ENCODE peak calls at places on chromosome 1, in five cellular contexts. Y is IMR-90, Z is mesenchymal stem cell, Q is fibroblast of lung, O is astrocyte. G is an unnamed sample.

GRCh38 chr1:39337067-39337466 is 132.6 kb downstream of the MACF1 start:
- DNase-seq in Y (peak; percentile 11), O (no peak), Q (no peak), Z (no peak), G (no peak)

GRCh38 chr1:40921522-40921921 is 58.0 kb upstream of the CTPS1 start:
- DNase-seq in Z (no peak), O (no peak), Y (no peak), Q (no peak), G (no peak)

GRCh38 chr1:173297798-173298391 is 90.8 kb upstream of the TNFSF4 start:
- DNase-seq in Y (no peak), O (peak; percentile 60), Z (no peak), Q (peak; percentile 65), G (no peak)

GRCh38 chr1:100834779-100835645 is 59.6 kb downstream of the EXTL2 start:
- DNase-seq in Q (no peak), Z (no peak), O (no peak), Y (peak; percentile 11), G (no peak)

GRCh38 chr1:87104945-87105344 is 190.5 kb downstream of the HS2ST1 start:
- DNase-seq in Q (no peak), Y (no peak), Z (no peak), O (no peak), G (peak; percentile 13)

GRCh38 chr1:26336477-26337205 is 17.3 kb downstream of the CRYBG2 start:
- DNase-seq in Y (no peak), Z (no peak), O (no peak), Q (no peak), G (no peak)

GRCh38 chr1:12038356-12039140 is 19.2 kb downstream of the MIIP start:
- DNase-seq in Q (no peak), Y (no peak), O (no peak), Z (no peak), G (no peak)

GRCh38 chr1:17684810-17685209 is 70.3 kb upstream of the ACTL8 start:
- DNase-seq in O (no peak), Z (no peak), Q (no peak), Y (no peak), G (no peak)

GRCh38 chr1:115977481-115978258 is 1.4 kb downstream of the SLC22A15 start:
- DNase-seq in Y (no peak), Z (peak; percentile 57), O (peak; percentile 6), Q (peak; percentile 29), G (peak; percentile 76)
- H3K9ac ChIP-seq in Y (no peak overlapping the region), Z (peak overlapping the region; percentile 89), O (no peak overlapping the region), Q (no peak overlapping the region), G (peak overlapping the region; percentile 83)

GRCh38 chr1:223670458-223671159 is 5.1 kb upstream of the CAPN8 start:
- DNase-seq in Z (peak; percentile 9), O (peak; percentile 20), Y (peak; percentile 51), Q (peak; percentile 45), G (peak; percentile 14)
- H3K4me3 ChIP-seq in Z (no peak overlapping the region), O (no peak overlapping the region), Y (no peak overlapping the region), Q (no peak overlapping the region), G (no peak overlapping the region)

GRCh38 chr1:44995467-44996238 is 9.3 kb upstream of the EIF2B3 start:
- DNase-seq in Y (no peak), Q (no peak), Z (no peak), O (no peak), G (no peak)
- H3K4me1 ChIP-seq in Y (no peaks in the 10 kb centered on the region), Q (no peaks in the 10 kb centered on the region), Z (no peaks in the 10 kb centered on the region), O (no peaks in the 10 kb centered on the region), G (peaks cover 13% of the 10 kb centered on the region)

GRCh38 chr1:88730995-88731394 is 46.9 kb downstream of the PKN2 start:
- DNase-seq in Z (no peak), Q (no peak), Y (no peak), O (no peak), G (no peak)

GRCh38 chr1:88727205-88727604 is 43.1 kb downstream of the PKN2 start:
- DNase-seq in Q (no peak), Y (no peak), O (no peak), Z (no peak), G (no peak)

GRCh38 chr1:88729297-88729696 is 45.2 kb downstream of the PKN2 start:
- DNase-seq in Q (no peak), Y (no peak), O (no peak), Z (no peak), G (no peak)

GRCh38 chr1:88730132-88730675 is 46.1 kb downstream of the PKN2 start:
- DNase-seq in Y (no peak), Q (no peak), O (no peak), Z (no peak), G (no peak)

GRCh38 chr1:88731475-88731874 is 47.4 kb downstream of the PKN2 start:
- DNase-seq in Z (peak; percentile 88), O (peak; percentile 94), Q (peak; percentile 94), Y (peak; percentile 97), G (peak; percentile 91)
- H3K9ac ChIP-seq in Z (peak overlapping the region; percentile 85), O (peak overlapping the region; percentile 21), Q (no peak overlapping the region), Y (no peak overlapping the region), G (peak overlapping the region; percentile 56)

DNA sequence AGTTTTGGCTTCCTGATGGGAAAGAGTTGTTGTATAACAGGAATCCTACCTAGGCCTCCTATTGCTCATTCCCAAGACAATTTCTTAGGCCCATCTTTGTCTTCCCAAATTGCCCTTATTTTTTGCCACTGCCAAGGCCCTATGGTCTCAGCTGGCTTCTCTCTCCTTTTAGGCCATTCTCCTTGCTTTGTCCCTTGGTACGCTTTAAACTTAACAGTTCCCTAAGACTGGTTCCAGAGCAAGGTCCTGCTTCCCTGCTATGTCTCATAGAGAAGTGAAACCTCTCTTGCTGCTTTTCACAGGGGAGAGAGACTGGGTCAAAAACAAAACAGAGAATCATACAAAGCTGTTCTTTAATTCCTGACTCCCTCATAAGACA is 77.1 kb downstream of the XCL2 start:
- DNase-seq in Y (no peak), Z (no peak), O (no peak), Q (no peak), G (no peak)
- H3K4me3 ChIP-seq in Y (no peak overlapping the region), Z (no peak overlapping the region), O (no peak overlapping the region), Q (no peak overlapping the region), G (no peak overlapping the region)

GRCh38 chr1:152112101-152112884 is 3.0 kb downstream of the TCHH start:
- DNase-seq in Z (no peak), Q (peak; percentile 39), O (peak; percentile 26), Y (peak; percentile 7), G (peak; percentile 22)
- H3K4me1 ChIP-seq in Z (no peaks in the 10 kb centered on the region), Q (peaks cover 8% of the 10 kb centered on the region), O (peaks cover 22% of the 10 kb centered on the region), Y (peaks cover 3% of the 10 kb centered on the region), G (peaks cover 38% of the 10 kb centered on the region)

DNA sequence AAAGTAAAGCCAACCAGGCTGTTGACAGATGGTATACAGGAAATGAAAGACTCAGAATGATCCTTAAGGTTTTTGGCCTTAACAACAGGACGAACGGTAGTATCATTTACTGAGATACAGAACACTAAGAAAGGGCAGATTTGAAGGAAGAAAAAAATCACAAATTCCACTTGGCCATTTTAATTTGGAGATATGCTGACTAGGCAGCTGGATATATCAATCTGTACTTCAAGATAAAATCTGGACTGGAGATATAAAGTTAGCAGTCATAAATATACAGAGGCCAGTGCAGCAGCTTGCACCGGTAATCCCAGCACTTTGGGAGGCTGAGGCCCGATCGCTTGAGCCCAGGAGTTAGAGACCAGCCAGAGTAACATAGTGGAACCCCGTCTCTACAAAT is 1.3 kb downstream of the NVL start:
- DNase-seq in Z (no peak), Q (no peak), Y (no peak), O (no peak), G (no peak)
- H3K9ac ChIP-seq in Z (peak overlapping the region; percentile 98), Q (no peak overlapping the region), Y (no peak overlapping the region), O (peak overlapping the region; percentile 2), G (peak overlapping the region; percentile 97)

DNA sequence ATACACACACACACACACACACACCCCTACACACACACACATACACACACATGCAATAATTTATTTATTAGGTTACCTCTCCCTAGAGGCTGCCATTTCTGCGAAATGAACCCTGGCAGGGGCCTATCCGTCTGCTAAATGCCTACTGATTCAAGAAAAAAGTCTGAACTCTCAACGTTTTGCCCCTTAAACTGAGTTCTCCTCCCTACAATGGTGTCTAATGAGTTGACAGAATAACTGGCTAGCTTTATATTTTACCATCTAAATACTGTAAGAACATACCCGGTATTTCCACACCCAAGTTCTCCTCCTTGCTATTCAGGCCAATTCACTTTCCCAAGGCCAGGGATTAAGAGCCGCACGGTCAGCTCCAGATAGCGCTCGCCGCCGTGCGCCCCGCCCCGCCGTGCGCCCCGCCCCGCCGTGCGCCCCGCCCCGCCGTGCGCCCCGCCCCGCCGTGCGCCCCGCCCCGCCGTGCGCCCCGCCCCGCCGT is 339 bp upstream of the RNPC3 start:
- DNase-seq in Z (peak; percentile 70), O (peak; percentile 24), Q (peak; percentile 39), Y (peak; percentile 38), G (peak; percentile 81)
- H3K4me3 ChIP-seq in Z (peak overlapping the region; percentile 74), O (peak overlapping the region; percentile 59), Q (peak overlapping the region; percentile 52), Y (peak overlapping the region; percentile 34), G (peak overlapping the region; percentile 82)

G was measured in adipocyte.